ENCODE peak calls at places on chromosomes 16 and 17, in six cellular contexts. U is left ventricle myocardium inferior; V is activated CD8-positive, alpha-beta memory T cell treated with anti-CD3 and anti-CD28 coated beads, Interleukin-2, amount 50 U/mL, for 4 hours; B is cardiac muscle cell; C is GDM1; J is naive thymus-derived CD8-positive, alpha-beta T cell. F is an unnamed sample.

GRCh38 chr16:79844603-79845002 is 244.1 kb upstream of the MAF start:
- DNase-seq in C (no peak), U (no peak), J (no peak), V (no peak), B (no peak), F (no peak)

GRCh38 chr16:8853611-8854010 is 15.2 kb downstream of the CARHSP1 start:
- DNase-seq in V (peak; percentile 9), C (no peak), B (no peak), U (no peak), J (no peak), F (no peak)

GRCh38 chr17:18978050-18978449 is 26.1 kb downstream of the SLC5A10 start:
- DNase-seq in J (no peak), B (no peak), U (no peak), V (no peak), C (no peak), F (no peak)

GRCh38 chr16:26348095-26348494 is 656.3 kb downstream of the HS3ST4 start:
- DNase-seq in C (no peak), U (no peak), J (no peak), V (no peak), B (no peak), F (no peak)

GRCh38 chr16:87052506-87052905 is 264.7 kb downstream of the C16orf95 start:
- DNase-seq in J (no peak), V (no peak), U (no peak), C (no peak), B (no peak), F (no peak)

GRCh38 chr17:32259596-32259995 is 6.0 kb upstream of the RHBDL3 start:
- DNase-seq in U (no peak), V (no peak), C (no peak), J (no peak), B (no peak), F (no peak)

GRCh38 chr16:28193530-28194423 is 18.0 kb downstream of the XPO6 start:
- DNase-seq in U (no peak), C (no peak), V (no peak), J (no peak), B (no peak), F (no peak)

GRCh38 chr16:66900721-66901441 is 17.8 kb downstream of the CDH16 start:
- DNase-seq in C (no peak), V (no peak), U (no peak), B (no peak), J (no peak), F (no peak)

GRCh38 chr17:44541884-44542581 is 15.3 kb upstream of the FZD2 start:
- DNase-seq in C (no peak), B (no peak), U (no peak), V (no peak), J (no peak), F (no peak)

GRCh38 chr17:2421315-2422147 is 20.7 kb upstream of the MNT start:
- DNase-seq in U (no peak), J (no peak), V (no peak), C (no peak), B (no peak), F (no peak)

GRCh38 chr17:65173284-65173793 is 36.2 kb downstream of the RGS9 start:
- DNase-seq in J (peak; percentile 62), V (peak; percentile 52), B (peak; percentile 52), C (peak; percentile 21), U (no peak), F (peak; percentile 85)

GRCh38 chr16:68860978-68861892 is 17.9 kb downstream of the TANGO6 start:
- DNase-seq in B (no peak), U (no peak), J (no peak), C (no peak), V (no peak), F (no peak)

GRCh38 chr17:72296456-72296855 is 175.6 kb downstream of the SOX9 start:
- DNase-seq in J (no peak), B (no peak), U (no peak), V (no peak), C (no peak), F (no peak)

GRCh38 chr17:58679263-58680037 is 12.4 kb downstream of the TEX14 start:
- DNase-seq in V (no peak), U (no peak), B (no peak), C (no peak), J (no peak), F (no peak)

GRCh38 chr17:5630434-5630833 is 46.1 kb upstream of the NLRP1 start:
- DNase-seq in J (no peak), B (no peak), V (no peak), U (no peak), C (no peak), F (no peak)

GRCh38 chr17:76371656-76372628 is 12.5 kb upstream of the SPHK1 start:
- DNase-seq in B (no peak), U (no peak), J (no peak), V (no peak), C (no peak), F (no peak)

GRCh38 chr16:20064520-20064919 is 9.2 kb downstream of the GPR139 start:
- DNase-seq in C (no peak), V (no peak), J (no peak), U (no peak), B (no peak), F (no peak)

GRCh38 chr17:61422116-61422799 is 22.6 kb downstream of the TBX2 start:
- DNase-seq in U (no peak), B (no peak), C (no peak), J (no peak), V (no peak), F (no peak)

GRCh38 chr16:50680907-50681885 is at the start of gene SNX20:
- DNase-seq in J (peak; percentile 64), U (peak; percentile 33), V (peak; percentile 59), C (peak; percentile 58), B (no peak), F (peak; percentile 77)

GRCh38 chr16:4799171-4799855 is 3.1 kb downstream of the ROGDI start:
- DNase-seq in U (no peak), C (no peak), J (no peak), B (no peak), V (no peak), F (no peak)

GRCh38 chr16:60674241-60674640 is 1362.0 kb downstream of the CDH8 start:
- DNase-seq in B (no peak), J (no peak), V (no peak), C (no peak), U (no peak), F (no peak)

GRCh38 chr17:36640836-36641235 is 39.5 kb downstream of the MRM1 start:
- DNase-seq in C (no peak), U (no peak), V (no peak), B (no peak), J (no peak), F (no peak)

GRCh38 chr16:83992624-83993023 is 24.6 kb downstream of the NECAB2 start:
- DNase-seq in V (no peak), B (no peak), U (peak; percentile 49), C (no peak), J (no peak), F (no peak)

GRCh38 chr16:6375471-6376075 is 957.1 kb upstream of the RBFOX1 start:
- DNase-seq in V (no peak), U (no peak), B (peak; percentile 19), J (no peak), C (no peak), F (no peak)

GRCh38 chr17:16465861-16466338 is 26.1 kb downstream of the LRRC75A start:
- DNase-seq in J (no peak), C (no peak), V (no peak), B (no peak), U (peak; percentile 42), F (no peak)

GRCh38 chr16:74923766-74924460 is 61.0 kb downstream of the WDR59 start:
- DNase-seq in V (no peak), U (no peak), B (no peak), J (no peak), C (no peak), F (no peak)

GRCh38 chr16:79770244-79771064 is 169.9 kb upstream of the MAF start:
- DNase-seq in U (peak; percentile 91), C (peak; percentile 47), V (peak; percentile 29), B (peak; percentile 96), J (no peak), F (peak; percentile 65)

GRCh38 chr16:68749424-68749823 is 12.3 kb downstream of the CDH1 start:
- DNase-seq in J (no peak), B (no peak), U (no peak), V (no peak), C (no peak), F (no peak)

GRCh38 chr16:51164167-51164566 is 13.1 kb upstream of the SALL1 start:
- DNase-seq in J (no peak), V (no peak), C (no peak), U (no peak), B (peak; percentile 24), F (no peak)

GRCh38 chr16:30896203-30896889 is at the start of gene CTF1:
- DNase-seq in V (no peak), C (no peak), B (peak; percentile 83), U (peak; percentile 83), J (peak; percentile 12), F (no peak)

GRCh38 chr16:18013863-18014262 is 322.7 kb downstream of the NPIPA8 start:
- DNase-seq in C (no peak), B (no peak), V (no peak), U (no peak), J (no peak), F (no peak)